ENCODE peak calls at places on chromosomes 3 and 15, in eight cellular contexts. One of them, this sample, is unnamed.

GRCh38 chr3:128435058-128435457 is 31.6 kb downstream of the DNAJB8 start:
- DNase-seq in fibroblast of pulmonary artery: no peak
- DNase-seq in endothelial cell: no peak
- DNase-seq in neural progenitor cell: peak
- DNase-seq in nephron progenitor cell: peak
- DNase-seq in ovary: no peak
- DNase-seq in stomach: peak
- DNase-seq in CD4-positive, alpha-beta T cell: no peak
- DNase-seq in this sample: no peak

GRCh38 chr15:87877114-87877810 is 379.3 kb downstream of the NTRK3 start:
- DNase-seq in CD4-positive, alpha-beta T cell: no peak
- DNase-seq in neural progenitor cell: no peak
- DNase-seq in ovary: no peak
- DNase-seq in stomach: no peak
- DNase-seq in endothelial cell: no peak
- DNase-seq in fibroblast of pulmonary artery: peak
- DNase-seq in nephron progenitor cell: no peak
- DNase-seq in this sample: peak

GRCh38 chr3:70916375-70917055 is 604.1 kb upstream of the MDFIC2 start:
- DNase-seq in CD4-positive, alpha-beta T cell: no peak
- DNase-seq in ovary: no peak
- DNase-seq in nephron progenitor cell: no peak
- DNase-seq in endothelial cell: no peak
- DNase-seq in stomach: no peak
- DNase-seq in fibroblast of pulmonary artery: no peak
- DNase-seq in neural progenitor cell: no peak
- DNase-seq in this sample: no peak

GRCh38 chr3:69932501-69932900 is 67.0 kb upstream of the SAMMSON start:
- DNase-seq in endothelial cell: no peak
- DNase-seq in neural progenitor cell: no peak
- DNase-seq in ovary: no peak
- DNase-seq in nephron progenitor cell: no peak
- DNase-seq in fibroblast of pulmonary artery: no peak
- DNase-seq in CD4-positive, alpha-beta T cell: no peak
- DNase-seq in stomach: no peak
- DNase-seq in this sample: no peak

GRCh38 chr3:152195206-152195605 is 73.5 kb upstream of the MBNL1 start:
- DNase-seq in endothelial cell: no peak
- DNase-seq in CD4-positive, alpha-beta T cell: no peak
- DNase-seq in stomach: no peak
- DNase-seq in fibroblast of pulmonary artery: no peak
- DNase-seq in nephron progenitor cell: no peak
- DNase-seq in neural progenitor cell: no peak
- DNase-seq in ovary: no peak
- DNase-seq in this sample: no peak

GRCh38 chr15:29695486-29696167 is 126.6 kb downstream of the TJP1 start:
- DNase-seq in nephron progenitor cell: no peak
- DNase-seq in endothelial cell: no peak
- DNase-seq in fibroblast of pulmonary artery: no peak
- DNase-seq in CD4-positive, alpha-beta T cell: no peak
- DNase-seq in ovary: no peak
- DNase-seq in neural progenitor cell: peak
- DNase-seq in stomach: no peak
- DNase-seq in this sample: no peak

GRCh38 chr3:197368330-197368729 is 69.9 kb upstream of the DLG1 start:
- DNase-seq in CD4-positive, alpha-beta T cell: no peak
- DNase-seq in nephron progenitor cell: no peak
- DNase-seq in ovary: no peak
- DNase-seq in endothelial cell: no peak
- DNase-seq in fibroblast of pulmonary artery: no peak
- DNase-seq in stomach: no peak
- DNase-seq in neural progenitor cell: peak
- DNase-seq in this sample: no peak

GRCh38 chr3:141875893-141876380 is 506 bp upstream of the ATP1B3 start:
- DNase-seq in stomach: peak
- DNase-seq in neural progenitor cell: peak
- DNase-seq in endothelial cell: peak
- DNase-seq in fibroblast of pulmonary artery: peak
- DNase-seq in nephron progenitor cell: peak
- DNase-seq in ovary: peak
- DNase-seq in CD4-positive, alpha-beta T cell: peak
- DNase-seq in this sample: peak

GRCh38 chr15:45670511-45670910 is 35.7 kb downstream of the SQOR start:
- DNase-seq in neural progenitor cell: no peak
- DNase-seq in endothelial cell: no peak
- DNase-seq in stomach: no peak
- DNase-seq in fibroblast of pulmonary artery: peak
- DNase-seq in nephron progenitor cell: no peak
- DNase-seq in CD4-positive, alpha-beta T cell: no peak
- DNase-seq in ovary: no peak
- DNase-seq in this sample: no peak

GRCh38 chr15:87034886-87035285 is 955.2 kb downstream of the AGBL1 start:
- DNase-seq in CD4-positive, alpha-beta T cell: no peak
- DNase-seq in stomach: no peak
- DNase-seq in nephron progenitor cell: no peak
- DNase-seq in endothelial cell: no peak
- DNase-seq in fibroblast of pulmonary artery: no peak
- DNase-seq in ovary: no peak
- DNase-seq in neural progenitor cell: no peak
- DNase-seq in this sample: no peak

GRCh38 chr3:159486580-159486979 is 502.1 kb upstream of the IL12A start:
- DNase-seq in stomach: no peak
- DNase-seq in CD4-positive, alpha-beta T cell: no peak
- DNase-seq in fibroblast of pulmonary artery: peak
- DNase-seq in nephron progenitor cell: peak
- DNase-seq in endothelial cell: peak
- DNase-seq in ovary: no peak
- DNase-seq in neural progenitor cell: peak
- DNase-seq in this sample: no peak

GRCh38 chr3:72998489-72998888 is 1.9 kb downstream of the PPP4R2 start:
- DNase-seq in stomach: no peak
- DNase-seq in ovary: no peak
- DNase-seq in CD4-positive, alpha-beta T cell: no peak
- DNase-seq in endothelial cell: no peak
- DNase-seq in fibroblast of pulmonary artery: no peak
- DNase-seq in neural progenitor cell: no peak
- DNase-seq in nephron progenitor cell: no peak
- DNase-seq in this sample: no peak

GRCh38 chr3:72995337-72995736 is 1.3 kb upstream of the PPP4R2 start:
- DNase-seq in ovary: peak
- DNase-seq in endothelial cell: no peak
- DNase-seq in CD4-positive, alpha-beta T cell: no peak
- DNase-seq in fibroblast of pulmonary artery: no peak
- DNase-seq in neural progenitor cell: no peak
- DNase-seq in stomach: no peak
- DNase-seq in nephron progenitor cell: no peak
- DNase-seq in this sample: no peak

GRCh38 chr3:72996121-72996472 is 514 bp upstream of the PPP4R2 start:
- DNase-seq in ovary: peak
- DNase-seq in CD4-positive, alpha-beta T cell: no peak
- DNase-seq in neural progenitor cell: no peak
- DNase-seq in nephron progenitor cell: no peak
- DNase-seq in fibroblast of pulmonary artery: no peak
- DNase-seq in endothelial cell: no peak
- DNase-seq in stomach: no peak
- DNase-seq in this sample: no peak

GRCh38 chr3:72996473-72997333 is at the start of gene PPP4R2:
- DNase-seq in nephron progenitor cell: peak
- DNase-seq in endothelial cell: peak
- DNase-seq in stomach: peak
- DNase-seq in ovary: peak
- DNase-seq in CD4-positive, alpha-beta T cell: peak
- DNase-seq in neural progenitor cell: peak
- DNase-seq in fibroblast of pulmonary artery: peak
- DNase-seq in this sample: peak

GRCh38 chr3:72997421-72997961 is 880 bp downstream of the PPP4R2 start:
- DNase-seq in fibroblast of pulmonary artery: peak
- DNase-seq in neural progenitor cell: peak
- DNase-seq in nephron progenitor cell: peak
- DNase-seq in CD4-positive, alpha-beta T cell: no peak
- DNase-seq in stomach: no peak
- DNase-seq in ovary: no peak
- DNase-seq in endothelial cell: peak
- DNase-seq in this sample: no peak
- TF ChIP-seq CTCF in fibroblast of pulmonary artery: peak
- TF ChIP-seq CTCF in neural progenitor cell: peak
- TF ChIP-seq CTCF in nephron progenitor cell: peak
- TF ChIP-seq CTCF in CD4-positive, alpha-beta T cell: peak
- TF ChIP-seq CTCF in stomach: no peak
- TF ChIP-seq CTCF in ovary: no peak
- TF ChIP-seq CTCF in endothelial cell: no peak
- TF ChIP-seq CTCF in this sample: peak

GRCh38 chr3:160924776-160925175 is 168.7 kb downstream of the PPM1L start:
- DNase-seq in stomach: no peak
- DNase-seq in ovary: no peak
- DNase-seq in fibroblast of pulmonary artery: no peak
- DNase-seq in endothelial cell: no peak
- DNase-seq in neural progenitor cell: no peak
- DNase-seq in nephron progenitor cell: no peak
- DNase-seq in CD4-positive, alpha-beta T cell: no peak
- DNase-seq in this sample: no peak

GRCh38 chr3:160931474-160931873 is 173.7 kb downstream of the B3GALNT1 start:
- DNase-seq in fibroblast of pulmonary artery: no peak
- DNase-seq in CD4-positive, alpha-beta T cell: no peak
- DNase-seq in neural progenitor cell: no peak
- DNase-seq in stomach: no peak
- DNase-seq in nephron progenitor cell: no peak
- DNase-seq in ovary: no peak
- DNase-seq in endothelial cell: no peak
- DNase-seq in this sample: no peak

GRCh38 chr3:160929595-160929994 is 173.6 kb downstream of the PPM1L start:
- DNase-seq in CD4-positive, alpha-beta T cell: no peak
- DNase-seq in endothelial cell: peak
- DNase-seq in fibroblast of pulmonary artery: peak
- DNase-seq in stomach: peak
- DNase-seq in neural progenitor cell: peak
- DNase-seq in ovary: no peak
- DNase-seq in nephron progenitor cell: peak
- DNase-seq in this sample: no peak

GRCh38 chr3:160927620-160928019 is 171.6 kb downstream of the PPM1L start:
- DNase-seq in nephron progenitor cell: no peak
- DNase-seq in stomach: no peak
- DNase-seq in CD4-positive, alpha-beta T cell: no peak
- DNase-seq in ovary: no peak
- DNase-seq in endothelial cell: no peak
- DNase-seq in neural progenitor cell: no peak
- DNase-seq in fibroblast of pulmonary artery: no peak
- DNase-seq in this sample: no peak

GRCh38 chr3:160928183-160928718 is 172.2 kb downstream of the PPM1L start:
- DNase-seq in ovary: no peak
- DNase-seq in neural progenitor cell: no peak
- DNase-seq in nephron progenitor cell: no peak
- DNase-seq in endothelial cell: no peak
- DNase-seq in CD4-positive, alpha-beta T cell: no peak
- DNase-seq in stomach: no peak
- DNase-seq in fibroblast of pulmonary artery: no peak
- DNase-seq in this sample: no peak
- TF ChIP-seq CTCF in ovary: no peak
- TF ChIP-seq CTCF in neural progenitor cell: peak
- TF ChIP-seq CTCF in nephron progenitor cell: no peak
- TF ChIP-seq CTCF in endothelial cell: no peak
- TF ChIP-seq CTCF in CD4-positive, alpha-beta T cell: no peak
- TF ChIP-seq CTCF in stomach: no peak
- TF ChIP-seq CTCF in fibroblast of pulmonary artery: no peak
- TF ChIP-seq CTCF in this sample: peak

DNA sequence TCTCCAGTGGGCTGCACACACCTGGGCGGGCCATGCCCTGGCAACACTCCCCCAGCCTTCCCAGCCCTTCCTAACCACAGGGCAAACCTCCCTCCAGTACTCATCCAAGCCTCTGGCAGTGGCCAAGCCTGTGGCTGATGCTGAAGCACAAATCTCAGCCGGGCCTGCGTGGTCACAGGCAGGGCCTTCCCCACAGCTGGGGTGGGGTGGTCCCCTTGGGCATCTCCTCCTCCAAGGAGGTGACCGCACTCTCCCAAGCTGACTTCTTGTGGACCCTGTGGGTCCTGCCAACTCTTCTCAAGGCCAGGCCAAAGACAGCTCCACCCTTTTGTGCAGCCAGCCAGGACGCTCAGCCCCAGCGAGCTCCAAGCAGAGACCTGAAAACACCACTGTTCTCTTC is 21.4 kb downstream of the GRAMD2A start:
- DNase-seq in nephron progenitor cell: no peak
- DNase-seq in endothelial cell: no peak
- DNase-seq in neural progenitor cell: no peak
- DNase-seq in fibroblast of pulmonary artery: no peak
- DNase-seq in ovary: peak
- DNase-seq in stomach: no peak
- DNase-seq in CD4-positive, alpha-beta T cell: no peak
- DNase-seq in this sample: no peak
- TF ChIP-seq CTCF in nephron progenitor cell: no peak
- TF ChIP-seq CTCF in endothelial cell: no peak
- TF ChIP-seq CTCF in neural progenitor cell: no peak
- TF ChIP-seq CTCF in fibroblast of pulmonary artery: no peak
- TF ChIP-seq CTCF in ovary: no peak
- TF ChIP-seq CTCF in stomach: no peak
- TF ChIP-seq CTCF in CD4-positive, alpha-beta T cell: no peak
- TF ChIP-seq CTCF in this sample: no peak

GRCh38 chr3:184647405-184647936 is 64.4 kb downstream of the MAGEF1 start:
- DNase-seq in ovary: no peak
- DNase-seq in nephron progenitor cell: peak
- DNase-seq in neural progenitor cell: no peak
- DNase-seq in endothelial cell: no peak
- DNase-seq in CD4-positive, alpha-beta T cell: no peak
- DNase-seq in fibroblast of pulmonary artery: no peak
- DNase-seq in stomach: no peak
- DNase-seq in this sample: no peak

GRCh38 chr3:184648726-184649125 is 63.1 kb downstream of the MAGEF1 start:
- DNase-seq in endothelial cell: no peak
- DNase-seq in neural progenitor cell: no peak
- DNase-seq in nephron progenitor cell: no peak
- DNase-seq in stomach: no peak
- DNase-seq in CD4-positive, alpha-beta T cell: no peak
- DNase-seq in ovary: no peak
- DNase-seq in fibroblast of pulmonary artery: no peak
- DNase-seq in this sample: no peak

GRCh38 chr3:184643442-184643841 is 68.4 kb downstream of the MAGEF1 start:
- DNase-seq in CD4-positive, alpha-beta T cell: no peak
- DNase-seq in stomach: no peak
- DNase-seq in ovary: no peak
- DNase-seq in neural progenitor cell: no peak
- DNase-seq in endothelial cell: no peak
- DNase-seq in nephron progenitor cell: no peak
- DNase-seq in fibroblast of pulmonary artery: no peak
- DNase-seq in this sample: no peak

GRCh38 chr3:184642623-184643308 is 69.1 kb downstream of the MAGEF1 start:
- DNase-seq in endothelial cell: no peak
- DNase-seq in stomach: no peak
- DNase-seq in fibroblast of pulmonary artery: no peak
- DNase-seq in neural progenitor cell: no peak
- DNase-seq in CD4-positive, alpha-beta T cell: no peak
- DNase-seq in nephron progenitor cell: no peak
- DNase-seq in ovary: no peak
- DNase-seq in this sample: no peak

DNA sequence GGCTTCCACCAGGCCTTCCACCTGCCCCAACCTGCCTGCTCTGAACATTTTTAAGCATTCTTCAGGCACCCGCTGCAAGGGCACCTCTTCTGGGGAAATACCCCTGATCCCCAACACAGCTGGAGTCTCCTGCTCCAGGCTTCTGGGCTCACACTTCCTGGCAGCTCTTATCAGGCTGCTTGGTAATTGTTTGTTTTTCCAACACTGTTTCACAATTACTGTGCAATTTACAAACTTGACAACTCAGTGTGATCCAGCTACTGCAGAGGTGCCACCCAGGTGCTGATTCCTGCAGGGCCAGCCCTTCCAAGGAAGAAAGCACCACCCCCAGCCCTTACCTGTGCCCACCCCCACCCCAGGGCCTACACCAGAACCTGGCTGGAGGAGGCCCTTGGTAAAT is 66.6 kb downstream of the MAGEF1 start:
- DNase-seq in ovary: no peak
- DNase-seq in stomach: peak
- DNase-seq in fibroblast of pulmonary artery: peak
- DNase-seq in endothelial cell: no peak
- DNase-seq in nephron progenitor cell: no peak
- DNase-seq in neural progenitor cell: no peak
- DNase-seq in CD4-positive, alpha-beta T cell: no peak
- DNase-seq in this sample: no peak
- TF ChIP-seq CTCF in ovary: no peak
- TF ChIP-seq CTCF in stomach: no peak
- TF ChIP-seq CTCF in fibroblast of pulmonary artery: no peak
- TF ChIP-seq CTCF in endothelial cell: no peak
- TF ChIP-seq CTCF in nephron progenitor cell: no peak
- TF ChIP-seq CTCF in neural progenitor cell: no peak
- TF ChIP-seq CTCF in CD4-positive, alpha-beta T cell: no peak
- TF ChIP-seq CTCF in this sample: no peak

This sample was measured in CD14-positive monocyte.